ENCODE peak calls at places on chromosome 7, in nine cellular contexts. T is CD8-positive, alpha-beta T cell; Z is lung; V is heart right ventricle; E is A549; M is dorsolateral prefrontal cortex; L is choroid plexus epithelial cell; R is HL-60; I is spleen. X is an unnamed sample.

GRCh38 chr7:114026486-114027089 is 107.8 kb upstream of the PPP1R3A start:
- DNase-seq in T (no peak), Z (no peak), V (no peak), E (peak), M (no peak), L (peak), R (no peak), I (no peak), X (peak)

GRCh38 chr7:45292481-45292880 is 134.9 kb downstream of the RAMP3 start:
- DNase-seq in T (no peak), Z (no peak), V (peak), E (no peak), M (no peak), L (peak), R (no peak), I (no peak), X (no peak)

GRCh38 chr7:42932861-42933591 is 850 bp downstream of the MRPL32 start:
- DNase-seq in T (no peak), Z (no peak), V (no peak), E (no peak), M (no peak), L (peak), R (no peak), I (no peak), X (no peak)

GRCh38 chr7:151088856-151089699 is 2.8 kb downstream of the AGAP3 start:
- DNase-seq in T (no peak), Z (peak), V (peak), E (no peak), M (peak), L (peak), R (peak), I (peak), X (no peak)

GRCh38 chr7:142873281-142873784 is 12.2 kb downstream of the TRPV6 start:
- DNase-seq in T (no peak), Z (no peak), V (no peak), E (peak), M (no peak), L (peak), R (peak), I (no peak), X (no peak)

GRCh38 chr7:64879097-64879730 is 23.9 kb upstream of the ZNF273 start:
- DNase-seq in T (no peak), Z (peak), V (no peak), E (no peak), M (no peak), L (no peak), R (no peak), I (no peak), X (no peak)

GRCh38 chr7:43456200-43456599 is 126.7 kb upstream of the STK17A start:
- DNase-seq in T (no peak), Z (no peak), V (no peak), E (no peak), M (no peak), L (no peak), R (no peak), I (no peak), X (no peak)

GRCh38 chr7:15305002-15305600 is 256.7 kb downstream of the AGMO start:
- DNase-seq in T (no peak), Z (no peak), V (peak), E (peak), M (peak), L (peak), R (peak), I (no peak), X (peak)

GRCh38 chr7:94656925-94657731 is 1.2 kb upstream of the SGCE start:
- DNase-seq in T (peak), Z (no peak), V (no peak), E (no peak), M (peak), L (peak), R (no peak), I (peak), X (no peak)

GRCh38 chr7:137682596-137682995 is 164.2 kb downstream of the DGKI start:
- DNase-seq in T (no peak), Z (no peak), V (no peak), E (no peak), M (no peak), L (peak), R (no peak), I (no peak), X (peak)

GRCh38 chr7:51187941-51188340 is 128.7 kb downstream of the COBL start:
- DNase-seq in T (no peak), Z (no peak), V (peak), E (peak), M (peak), L (no peak), R (no peak), I (peak), X (no peak)

GRCh38 chr7:362416-363096 is 72.6 kb downstream of the FOXL3 start:
- DNase-seq in T (peak), Z (no peak), V (peak), E (no peak), M (no peak), L (peak), R (peak), I (peak), X (no peak)

GRCh38 chr7:2409745-2410414 is 6.5 kb downstream of the CHST12 start:
- DNase-seq in T (no peak), Z (no peak), V (no peak), E (no peak), M (no peak), L (no peak), R (no peak), I (no peak), X (no peak)

GRCh38 chr7:126856691-126857291 is 395.9 kb downstream of the GRM8 start:
- DNase-seq in T (no peak), Z (no peak), V (no peak), E (no peak), M (no peak), L (peak), R (no peak), I (no peak), X (no peak)

GRCh38 chr7:2405201-2405600 is 1.8 kb downstream of the CHST12 start:
- DNase-seq in T (no peak), Z (no peak), V (no peak), E (no peak), M (no peak), L (no peak), R (no peak), I (no peak), X (no peak)

GRCh38 chr7:154804449-154804848 is 198.5 kb downstream of the PAXIP1 start:
- DNase-seq in T (no peak), Z (no peak), V (no peak), E (no peak), M (no peak), L (no peak), R (no peak), I (no peak), X (no peak)

GRCh38 chr7:142808802-142809583 is 38.2 kb downstream of the PRSS2 start:
- DNase-seq in T (peak), Z (no peak), V (no peak), E (no peak), M (no peak), L (no peak), R (no peak), I (peak), X (no peak)

GRCh38 chr7:25849361-25850184 is 302.4 kb upstream of the NFE2L3 start:
- DNase-seq in T (no peak), Z (no peak), V (no peak), E (peak), M (peak), L (peak), R (no peak), I (no peak), X (peak)

GRCh38 chr7:16916111-16916639 is 34.4 kb upstream of the AGR3 start:
- DNase-seq in T (no peak), Z (no peak), V (no peak), E (no peak), M (no peak), L (peak), R (no peak), I (no peak), X (peak)

GRCh38 chr7:107291434-107291833 is 122.6 kb downstream of the HBP1 start:
- DNase-seq in T (no peak), Z (no peak), V (no peak), E (no peak), M (no peak), L (no peak), R (no peak), I (no peak), X (no peak)

GRCh38 chr7:11786186-11786585 is 45.8 kb downstream of the THSD7A start:
- DNase-seq in T (no peak), Z (no peak), V (no peak), E (peak), M (no peak), L (peak), R (no peak), I (no peak), X (no peak)

GRCh38 chr7:129091484-129092002 is 36.6 kb upstream of the TNPO3 start:
- DNase-seq in T (peak), Z (peak), V (peak), E (peak), M (peak), L (peak), R (peak), I (peak), X (peak)

GRCh38 chr7:98280296-98280695 is 1.2 kb upstream of the BRI3 start:
- DNase-seq in T (no peak), Z (no peak), V (no peak), E (no peak), M (no peak), L (no peak), R (no peak), I (no peak), X (no peak)

GRCh38 chr7:101717986-101718746 is 89.1 kb upstream of the MYL10 start:
- DNase-seq in T (no peak), Z (peak), V (peak), E (no peak), M (no peak), L (peak), R (peak), I (no peak), X (peak)

GRCh38 chr7:141071260-141071854 is 2.5 kb upstream of the TMEM178B start:
- DNase-seq in T (peak), Z (no peak), V (peak), E (peak), M (peak), L (peak), R (no peak), I (no peak), X (no peak)

GRCh38 chr7:134197342-134197741 is 70.2 kb downstream of the LRGUK start:
- DNase-seq in T (no peak), Z (no peak), V (no peak), E (no peak), M (no peak), L (no peak), R (no peak), I (no peak), X (no peak)

GRCh38 chr7:85292908-85293576 is 106.2 kb upstream of the SEMA3D start:
- DNase-seq in T (no peak), Z (no peak), V (no peak), E (no peak), M (no peak), L (no peak), R (no peak), I (no peak), X (no peak)

GRCh38 chr7:50978633-50979215 is 196.0 kb upstream of the GRB10 start:
- DNase-seq in T (no peak), Z (no peak), V (no peak), E (peak), M (no peak), L (peak), R (no peak), I (no peak), X (no peak)

GRCh38 chr7:28533731-28534531 is 121.6 kb downstream of the CREB5 start:
- DNase-seq in T (no peak), Z (no peak), V (peak), E (no peak), M (peak), L (no peak), R (no peak), I (no peak), X (no peak)

GRCh38 chr7:100220833-100221718 is 1.3 kb downstream of the PVRIG start:
- DNase-seq in T (peak), Z (no peak), V (no peak), E (no peak), M (no peak), L (no peak), R (no peak), I (peak), X (no peak)

GRCh38 chr7:16727736-16728135 is 25.8 kb upstream of the TSPAN13 start:
- DNase-seq in T (no peak), Z (no peak), V (no peak), E (no peak), M (no peak), L (no peak), R (no peak), I (no peak), X (no peak)

GRCh38 chr7:117828831-117829230 is 44.4 kb downstream of the CTTNBP2 start:
- DNase-seq in T (no peak), Z (no peak), V (no peak), E (no peak), M (peak), L (no peak), R (no peak), I (no peak), X (no peak)

GRCh38 chr7:22677680-22678079 is 49.3 kb upstream of the IL6 start:
- DNase-seq in T (no peak), Z (no peak), V (no peak), E (no peak), M (no peak), L (no peak), R (no peak), I (no peak), X (no peak)

GRCh38 chr7:13879994-13880686 is 109.3 kb downstream of the ETV1 start:
- DNase-seq in T (no peak), Z (no peak), V (no peak), E (no peak), M (no peak), L (no peak), R (no peak), I (no peak), X (no peak)
- TF ChIP-seq CTCF in T (no peak), Z (no peak), V (no peak), E (no peak), M (no peak), L (no peak), R (no peak), I (no peak), X (no peak)

GRCh38 chr7:116526897-116527296 is 2.1 kb downstream of the CAV1 start:
- DNase-seq in T (no peak), Z (no peak), V (no peak), E (no peak), M (no peak), L (no peak), R (no peak), I (no peak), X (no peak)

GRCh38 chr7:116525913-116526857 is 1.3 kb downstream of the CAV1 start:
- DNase-seq in T (peak), Z (peak), V (peak), E (peak), M (peak), L (peak), R (peak), I (peak), X (peak)

GRCh38 chr7:116527521-116527920 is 2.7 kb downstream of the CAV1 start:
- DNase-seq in T (no peak), Z (no peak), V (no peak), E (no peak), M (no peak), L (no peak), R (no peak), I (no peak), X (no peak)

GRCh38 chr7:116529250-116529649 is 4.4 kb downstream of the CAV1 start:
- DNase-seq in T (no peak), Z (no peak), V (no peak), E (no peak), M (no peak), L (no peak), R (no peak), I (no peak), X (no peak)

DNA sequence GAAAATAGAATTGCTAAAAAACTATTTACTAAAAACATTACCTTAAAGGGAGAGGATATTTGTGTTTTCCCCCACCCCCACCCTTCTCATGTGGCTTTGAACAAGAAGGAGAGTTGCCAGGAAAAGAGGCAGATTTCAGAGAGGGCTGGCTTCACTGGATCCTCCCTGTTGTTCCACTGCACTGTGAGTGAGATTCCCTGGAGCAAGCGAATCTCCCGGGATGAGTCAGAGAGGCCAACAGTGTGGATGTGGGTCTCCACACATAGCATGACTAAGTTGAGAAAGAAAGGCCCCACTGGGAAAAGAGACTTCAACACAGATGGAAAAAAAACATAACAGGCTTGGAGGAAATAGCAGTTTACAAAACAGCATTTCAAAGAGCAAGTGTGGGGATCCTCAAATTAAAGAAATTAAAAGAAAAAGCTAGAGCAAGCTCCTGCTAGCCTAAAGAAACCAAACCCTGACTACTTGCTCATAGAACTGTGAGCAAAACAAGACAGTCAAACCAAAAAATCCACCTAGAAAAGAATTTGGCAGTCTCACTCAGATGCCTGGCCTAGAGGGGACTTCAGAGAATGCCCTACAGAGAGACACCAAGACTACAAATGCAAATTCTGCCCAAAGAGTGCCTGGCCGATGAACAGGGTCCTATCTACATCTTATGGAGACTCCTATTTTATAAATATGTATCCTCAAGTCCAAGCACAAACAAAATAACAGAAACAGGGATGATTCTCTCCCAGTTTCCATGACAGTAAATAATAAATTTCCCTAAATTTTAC is 3.4 kb downstream of the CAV1 start:
- DNase-seq in T (no peak), Z (peak), V (peak), E (peak), M (peak), L (peak), R (no peak), I (no peak), X (peak)
- H3K4me3 ChIP-seq in T (no peak), Z (peak), V (peak), E (peak), M (no peak), L (peak), R (no peak), I (peak), X (peak)

DNA sequence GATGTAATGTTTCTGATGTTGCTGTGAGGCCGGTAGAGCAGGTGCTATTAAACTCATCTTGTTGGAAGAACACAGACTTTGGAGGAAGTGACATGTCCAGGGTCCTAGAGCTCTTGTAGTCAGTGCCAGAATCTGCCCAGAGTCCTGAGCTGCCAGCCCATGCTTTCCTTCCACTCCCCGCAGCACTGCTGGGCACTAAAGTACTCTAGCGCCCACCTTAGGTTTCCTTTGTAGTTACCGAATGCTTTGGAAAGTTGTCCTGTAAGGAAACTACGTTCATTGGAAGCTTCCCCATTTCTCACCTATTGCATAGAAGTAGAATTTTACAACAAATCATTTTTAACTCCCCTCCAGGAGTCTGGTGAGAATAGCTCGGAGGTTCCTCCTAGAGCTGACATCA is 11.0 kb downstream of the ZNF862 start:
- DNase-seq in T (no peak), Z (no peak), V (no peak), E (no peak), M (no peak), L (no peak), R (no peak), I (no peak), X (no peak)
- TF ChIP-seq CTCF in T (no peak), Z (no peak), V (no peak), E (no peak), M (no peak), L (no peak), R (no peak), I (no peak), X (no peak)

DNA sequence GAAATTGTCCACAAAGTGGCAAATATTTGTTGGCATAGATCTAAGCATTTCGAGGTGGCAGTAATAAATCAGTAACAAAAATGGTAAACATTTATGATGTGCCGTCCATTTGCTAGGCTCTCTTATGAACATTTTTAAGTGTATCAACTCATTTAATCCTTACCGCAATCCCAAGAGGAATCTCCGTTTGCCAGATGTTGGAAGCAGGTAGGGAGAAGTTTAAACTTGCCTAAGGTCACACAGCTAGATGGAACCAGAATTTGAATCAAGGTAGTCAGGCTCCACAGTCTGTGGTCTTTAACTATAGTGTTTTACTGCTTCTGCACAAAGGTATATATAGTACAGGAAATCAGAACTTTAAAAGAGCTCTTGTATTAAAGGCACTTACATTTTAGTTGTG is 2.6 kb downstream of the MKLN1 start:
- DNase-seq in T (no peak), Z (no peak), V (no peak), E (no peak), M (no peak), L (no peak), R (no peak), I (no peak), X (no peak)
- H3K4me3 ChIP-seq in T (no peak), Z (no peak), V (peak), E (peak), M (peak), L (no peak), R (no peak), I (peak), X (no peak)

GRCh38 chr7:31373337-31374289 is 33.1 kb upstream of the NEUROD6 start:
- DNase-seq in T (no peak), Z (peak), V (no peak), E (peak), M (peak), L (peak), R (no peak), I (no peak), X (no peak)
- TF ChIP-seq CTCF in T (no peak), Z (no peak), V (peak), E (peak), M (peak), L (peak), R (peak), I (peak), X (peak)

GRCh38 chr7:86748843-86749720 is 105.4 kb downstream of the GRM3 start:
- DNase-seq in T (no peak), Z (no peak), V (no peak), E (no peak), M (no peak), L (no peak), R (no peak), I (no peak), X (no peak)
- H3K4me3 ChIP-seq in T (no peak), Z (no peak), V (no peak), E (no peak), M (no peak), L (no peak), R (no peak), I (no peak), X (no peak)

GRCh38 chr7:73470208-73470607 is 36.6 kb downstream of the FZD9 start:
- DNase-seq in T (no peak), Z (no peak), V (no peak), E (no peak), M (no peak), L (no peak), R (no peak), I (no peak), X (no peak)
- TF ChIP-seq CTCF in T (no peak), Z (no peak), V (no peak), E (no peak), M (no peak), L (no peak), R (no peak), I (no peak), X (no peak)

GRCh38 chr7:3438352-3438751 is 137.3 kb downstream of the SDK1 start:
- DNase-seq in T (no peak), Z (no peak), V (no peak), E (no peak), M (no peak), L (no peak), R (no peak), I (no peak), X (no peak)

GRCh38 chr7:3434611-3435010 is 133.6 kb downstream of the SDK1 start:
- DNase-seq in T (no peak), Z (no peak), V (no peak), E (no peak), M (no peak), L (no peak), R (no peak), I (no peak), X (no peak)

GRCh38 chr7:3436746-3437145 is 135.7 kb downstream of the SDK1 start:
- DNase-seq in T (no peak), Z (no peak), V (no peak), E (peak), M (no peak), L (peak), R (no peak), I (no peak), X (peak)

GRCh38 chr7:3437467-3437866 is 136.4 kb downstream of the SDK1 start:
- DNase-seq in T (no peak), Z (no peak), V (no peak), E (no peak), M (no peak), L (no peak), R (no peak), I (no peak), X (no peak)

GRCh38 chr7:3436112-3436511 is 135.1 kb downstream of the SDK1 start:
- DNase-seq in T (no peak), Z (no peak), V (no peak), E (no peak), M (no peak), L (no peak), R (no peak), I (no peak), X (no peak)
- H3K4me3 ChIP-seq in T (no peak), Z (no peak), V (no peak), E (no peak), M (no peak), L (no peak), R (no peak), I (no peak), X (no peak)